ENCODE peak calls at places on chromosome 5, in nine cellular contexts. H is HCT116, D is tibial nerve, X is astrocyte, O is GM23248, R is heart left ventricle, I is brain microvascular endothelial cell, V is transverse colon, A is GM23338. F is an unnamed sample. For H3K27me3, the result is how much of the 10 kb centered on the place peaks cover.

GRCh38 chr5:176360894-176361436 is 599 bp downstream of the KIAA1191 start:
- DNase-seq in H (no peak), D (peak), X (no peak), O (peak), R (peak), I (peak), V (peak), A (peak), F (no peak)

GRCh38 chr5:3734621-3735020 is 139.0 kb downstream of the IRX1 start:
- DNase-seq in H (no peak), D (no peak), X (no peak), O (peak), R (no peak), I (no peak), V (no peak), A (peak), F (no peak)

GRCh38 chr5:35229076-35230042 is 928 bp downstream of the PRLR start:
- DNase-seq in H (no peak), D (no peak), X (no peak), O (peak), R (no peak), I (no peak), V (peak), A (peak), F (peak)

GRCh38 chr5:119949426-119949999 is 320.2 kb downstream of the FAM170A start:
- DNase-seq in H (no peak), D (no peak), X (no peak), O (no peak), R (no peak), I (no peak), V (no peak), A (peak), F (no peak)

GRCh38 chr5:1743769-1744085 is 55.9 kb downstream of the MRPL36 start:
- DNase-seq in H (no peak), D (no peak), X (no peak), O (no peak), R (no peak), I (no peak), V (no peak), A (no peak), F (no peak)

GRCh38 chr5:68898961-68899471 is 194.8 kb upstream of the SLC30A5 start:
- DNase-seq in H (peak), D (no peak), X (peak), O (peak), R (no peak), I (peak), V (no peak), A (peak), F (no peak)

GRCh38 chr5:134435525-134435924 is 23.8 kb upstream of the CDKN2AIPNL start:
- DNase-seq in H (peak), D (no peak), X (peak), O (peak), R (no peak), I (peak), V (no peak), A (no peak), F (no peak)

GRCh38 chr5:143796753-143797152 is 15.2 kb upstream of the HMHB1 start:
- DNase-seq in H (no peak), D (no peak), X (no peak), O (no peak), R (no peak), I (no peak), V (no peak), A (no peak), F (no peak)

GRCh38 chr5:157459715-157460599 is at the start of gene NIPAL4:
- DNase-seq in H (no peak), D (no peak), X (no peak), O (peak), R (no peak), I (no peak), V (peak), A (peak), F (peak)

GRCh38 chr5:149210229-149210628 is 61.4 kb upstream of the AFAP1L1 start:
- DNase-seq in H (peak), D (no peak), X (peak), O (peak), R (no peak), I (peak), V (no peak), A (no peak), F (no peak)

GRCh38 chr5:104739905-104740304 is 1177.3 kb upstream of the NUDT12 start:
- DNase-seq in H (no peak), D (no peak), X (no peak), O (no peak), R (no peak), I (no peak), V (no peak), A (no peak), F (no peak)

DNA sequence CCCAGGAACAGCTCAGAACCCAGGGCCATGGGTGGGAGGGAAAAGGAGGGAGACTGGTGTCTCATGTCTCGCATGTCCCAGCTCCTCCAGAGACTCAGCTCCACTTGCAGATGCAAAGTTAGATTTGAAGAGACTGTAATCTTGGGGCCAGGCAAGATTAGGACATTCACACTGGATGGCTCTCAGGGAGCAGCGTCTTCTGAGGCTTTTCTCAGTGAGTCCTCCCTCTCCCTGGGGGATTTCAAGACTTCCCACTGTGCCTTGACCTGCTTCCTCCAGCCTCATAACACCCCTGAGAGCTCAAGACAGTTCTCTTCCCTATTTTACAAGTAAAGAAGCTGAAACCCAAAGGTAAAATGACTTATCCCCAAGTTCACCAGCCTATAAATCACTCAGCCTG is 10.5 kb upstream of the TCOF1 start:
- DNase-seq in H (no peak), D (no peak), X (no peak), O (no peak), R (no peak), I (no peak), V (no peak), A (no peak), F (no peak)
- H3K27ac ChIP-seq in H (no peak), D (no peak), X (no peak), O (no peak), R (no peak), I (no peak), V (no peak), A (no peak), F (no peak)

GRCh38 chr5:169147542-169147941 is 153.4 kb downstream of the SLIT3 start:
- DNase-seq in H (no peak), D (no peak), X (no peak), O (no peak), R (no peak), I (no peak), V (no peak), A (no peak), F (no peak)
- H3K27me3 ChIP-seq in H (half or more), D (under half), X (under half), O (under half), R (under half), I (under half), V (under half), A (under half), F (under half)

GRCh38 chr5:132821791-132822190 is 8.7 kb downstream of the SHROOM1 start:
- DNase-seq in H (no peak), D (no peak), X (peak), O (peak), R (no peak), I (no peak), V (no peak), A (no peak), F (no peak)
- H3K27ac ChIP-seq in H (no peak), D (peak), X (no peak), O (no peak), R (no peak), I (no peak), V (no peak), A (no peak), F (no peak)

GRCh38 chr5:137627293-137627692 is 108.6 kb downstream of the KLHL3 start:
- DNase-seq in H (no peak), D (no peak), X (no peak), O (no peak), R (no peak), I (no peak), V (no peak), A (no peak), F (no peak)
- H3K27me3 ChIP-seq in H (under half), D (under half), X (under half), O (under half), R (under half), I (under half), V (under half), A (under half), F (under half)

DNA sequence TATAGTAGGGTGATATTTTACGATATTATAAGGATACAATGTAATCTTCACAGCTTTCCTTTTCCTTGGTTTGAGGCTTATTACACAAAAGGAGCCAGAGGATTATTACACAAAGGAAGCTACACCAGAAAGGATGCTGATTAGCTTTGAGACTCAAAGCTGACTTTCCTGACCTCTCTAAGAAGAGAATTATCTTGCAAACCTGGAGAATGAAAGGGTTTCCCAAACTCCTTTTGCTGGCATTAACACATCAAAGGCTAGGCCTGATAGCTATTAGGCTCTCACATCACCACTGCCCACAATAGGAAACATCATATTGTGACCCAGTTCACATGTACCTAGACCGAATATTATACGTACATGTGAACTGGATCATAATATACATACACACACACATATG is 34.2 kb upstream of the CHD1 start:
- DNase-seq in H (no peak), D (no peak), X (no peak), O (no peak), R (no peak), I (no peak), V (no peak), A (peak), F (no peak)
- H3K27ac ChIP-seq in H (no peak), D (no peak), X (no peak), O (no peak), R (no peak), I (no peak), V (no peak), A (no peak), F (no peak)

DNA sequence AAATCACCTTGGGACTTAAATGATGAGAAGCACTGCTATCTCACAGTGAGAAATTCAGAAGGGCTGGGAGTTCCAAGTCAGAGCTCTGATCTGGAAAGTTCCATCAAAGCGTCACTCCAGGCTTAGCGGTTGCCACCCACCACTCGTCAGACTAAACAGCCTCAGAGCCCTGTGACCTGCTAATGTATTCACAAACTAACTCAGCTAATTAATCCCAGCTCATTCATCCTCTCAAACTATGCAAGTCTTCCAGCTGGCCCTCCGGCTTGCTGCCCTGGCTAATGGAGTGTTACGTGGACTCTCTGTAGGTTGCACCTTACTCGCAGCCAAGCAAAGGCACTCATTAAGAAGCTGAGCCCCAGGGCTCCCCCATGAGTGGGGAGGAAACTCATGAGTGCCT is 82.2 kb upstream of the GABRP start:
- DNase-seq in H (no peak), D (no peak), X (no peak), O (no peak), R (no peak), I (no peak), V (no peak), A (no peak), F (no peak)
- H3K27me3 ChIP-seq in H (half or more), D (under half), X (under half), O (under half), R (under half), I (under half), V (under half), A (under half), F (under half)

F was measured in naive thymus-derived CD4-positive, alpha-beta T cell.